ENCODE peak calls at places on chromosome 18, in five cellular contexts. X is fibroblast of pulmonary artery, B is fibroblast of lung, Q is astrocyte of the spinal cord, J is mesothelial cell of epicardium. Z is an unnamed sample.

GRCh38 chr18:67217551-67218166 is 298.9 kb downstream of the DSEL start:
- DNase-seq in Q (peak; percentile 74), X (peak; percentile 87), J (peak; percentile 56), B (peak; percentile 59), Z (no peak)

GRCh38 chr18:33440384-33441043 is at the start of gene CCDC178:
- DNase-seq in J (peak; percentile 74), X (peak; percentile 30), B (peak; percentile 49), Q (peak; percentile 26), Z (no peak)

GRCh38 chr18:23502516-23503037 is 734 bp upstream of the RMC1 start:
- DNase-seq in J (no peak), Q (no peak), X (no peak), B (no peak), Z (no peak)

GRCh38 chr18:25921677-25922421 is 168.6 kb downstream of the SS18 start:
- DNase-seq in B (peak; percentile 0), Q (no peak), X (peak; percentile 36), J (no peak), Z (peak; percentile 23)

GRCh38 chr18:42614619-42615293 is 500.7 kb downstream of the RIT2 start:
- DNase-seq in X (peak; percentile 72), B (peak; percentile 26), Q (no peak), J (no peak), Z (no peak)

GRCh38 chr18:4157339-4157738 is 297.8 kb downstream of the DLGAP1 start:
- DNase-seq in Q (no peak), B (no peak), X (no peak), J (no peak), Z (no peak)

GRCh38 chr18:49723648-49724180 is 89.6 kb downstream of the ACAA2 start:
- DNase-seq in J (no peak), X (peak; percentile 93), Q (peak; percentile 54), B (peak; percentile 87), Z (no peak)

GRCh38 chr18:11320981-11321380 is 171.6 kb upstream of the PIEZO2 start:
- DNase-seq in B (peak; percentile 82), J (no peak), Q (peak; percentile 82), X (peak; percentile 49), Z (no peak)

GRCh38 chr18:24535831-24536230 is 75.4 kb downstream of the HRH4 start:
- DNase-seq in J (no peak), X (no peak), Q (no peak), B (peak; percentile 17), Z (no peak)

GRCh38 chr18:34595673-34596072 is 114.4 kb upstream of the DTNA start:
- DNase-seq in Q (peak; percentile 39), X (peak; percentile 38), J (no peak), B (peak; percentile 36), Z (no peak)

GRCh38 chr18:70072678-70073077 is 125.0 kb upstream of the CD226 start:
- DNase-seq in B (peak; percentile 47), X (peak; percentile 72), J (no peak), Q (peak; percentile 42), Z (no peak)

GRCh38 chr18:24799720-24800119 is 339.3 kb downstream of the HRH4 start:
- DNase-seq in J (no peak), B (no peak), Q (no peak), X (no peak), Z (no peak)

GRCh38 chr18:70523798-70524182 is 234.9 kb downstream of the SOCS6 start:
- DNase-seq in B (no peak), J (no peak), X (no peak), Q (no peak), Z (no peak)

GRCh38 chr18:71168576-71169145 is 879.8 kb downstream of the SOCS6 start:
- DNase-seq in J (no peak), Q (peak; percentile 9), X (peak; percentile 21), B (peak; percentile 3), Z (no peak)

GRCh38 chr18:56727399-56727798 is 76.2 kb downstream of the WDR7 start:
- DNase-seq in B (no peak), Q (no peak), J (no peak), X (no peak), Z (no peak)

GRCh38 chr18:77866309-77866708 is 616.7 kb downstream of the GALR1 start:
- DNase-seq in B (no peak), Q (no peak), X (no peak), J (no peak), Z (no peak)

GRCh38 chr18:79924814-79925655 is 26.4 kb downstream of the SLC66A2 start:
- DNase-seq in Q (no peak), J (no peak), X (no peak), B (no peak), Z (no peak)

GRCh38 chr18:32930695-32931301 is 158.0 kb upstream of the KLHL14 start:
- DNase-seq in J (no peak), X (peak; percentile 68), Q (peak; percentile 70), B (peak; percentile 63), Z (no peak)

GRCh38 chr18:79333046-79333445 is 62.7 kb upstream of the NFATC1 start:
- DNase-seq in J (no peak), Q (no peak), B (no peak), X (no peak), Z (no peak)

GRCh38 chr18:11784905-11785304 is 66.3 kb upstream of the CHMP1B start:
- DNase-seq in J (no peak), B (no peak), Q (no peak), X (no peak), Z (no peak)

GRCh38 chr18:9437049-9437448 is 38.3 kb upstream of the RALBP1 start:
- DNase-seq in Q (peak; percentile 16), X (peak; percentile 31), B (peak; percentile 64), J (no peak), Z (no peak)

GRCh38 chr18:58785870-58786269 is 78.8 kb upstream of the ZNF532 start:
- DNase-seq in X (no peak), J (no peak), Q (no peak), B (no peak), Z (no peak)

GRCh38 chr18:7855671-7856070 is 288.6 kb downstream of the PTPRM start:
- DNase-seq in Q (no peak), J (no peak), X (no peak), B (no peak), Z (no peak)

GRCh38 chr18:35174093-35174731 is 66.6 kb upstream of the ZNF397 start:
- DNase-seq in B (no peak), X (no peak), J (no peak), Q (no peak), Z (no peak)

GRCh38 chr18:46449033-46449432 is 208.0 kb downstream of the LOXHD1 start:
- DNase-seq in B (peak; percentile 17), Q (no peak), J (no peak), X (no peak), Z (no peak)

GRCh38 chr18:63290456-63291200 is 28.9 kb downstream of the BCL2 start:
- DNase-seq in Q (no peak), X (no peak), J (no peak), B (no peak), Z (no peak)

GRCh38 chr18:74739926-74740325 is 142.3 kb downstream of the ZNF407 start:
- DNase-seq in Q (no peak), B (no peak), X (no peak), J (no peak), Z (no peak)
- TF ChIP-seq CTCF in Q (no peak), B (no peak), X (no peak), J (no peak), Z (no peak)

GRCh38 chr18:54775686-54776085 is 52.6 kb upstream of the RAB27B start:
- DNase-seq in B (peak; percentile 90), J (no peak), X (peak; percentile 93), Q (peak; percentile 81), Z (no peak)
- TF ChIP-seq CTCF in B (peak; percentile 19), J (no peak), X (peak; percentile 59), Q (peak; percentile 45), Z (no peak)

GRCh38 chr18:76658627-76659026 is 163.6 kb upstream of the ZNF516 start:
- DNase-seq in J (no peak), X (no peak), B (peak; percentile 9), Q (no peak), Z (no peak)
- TF ChIP-seq CTCF in J (peak; percentile 20), X (peak; percentile 23), B (no peak), Q (peak; percentile 51), Z (no peak)

DNA sequence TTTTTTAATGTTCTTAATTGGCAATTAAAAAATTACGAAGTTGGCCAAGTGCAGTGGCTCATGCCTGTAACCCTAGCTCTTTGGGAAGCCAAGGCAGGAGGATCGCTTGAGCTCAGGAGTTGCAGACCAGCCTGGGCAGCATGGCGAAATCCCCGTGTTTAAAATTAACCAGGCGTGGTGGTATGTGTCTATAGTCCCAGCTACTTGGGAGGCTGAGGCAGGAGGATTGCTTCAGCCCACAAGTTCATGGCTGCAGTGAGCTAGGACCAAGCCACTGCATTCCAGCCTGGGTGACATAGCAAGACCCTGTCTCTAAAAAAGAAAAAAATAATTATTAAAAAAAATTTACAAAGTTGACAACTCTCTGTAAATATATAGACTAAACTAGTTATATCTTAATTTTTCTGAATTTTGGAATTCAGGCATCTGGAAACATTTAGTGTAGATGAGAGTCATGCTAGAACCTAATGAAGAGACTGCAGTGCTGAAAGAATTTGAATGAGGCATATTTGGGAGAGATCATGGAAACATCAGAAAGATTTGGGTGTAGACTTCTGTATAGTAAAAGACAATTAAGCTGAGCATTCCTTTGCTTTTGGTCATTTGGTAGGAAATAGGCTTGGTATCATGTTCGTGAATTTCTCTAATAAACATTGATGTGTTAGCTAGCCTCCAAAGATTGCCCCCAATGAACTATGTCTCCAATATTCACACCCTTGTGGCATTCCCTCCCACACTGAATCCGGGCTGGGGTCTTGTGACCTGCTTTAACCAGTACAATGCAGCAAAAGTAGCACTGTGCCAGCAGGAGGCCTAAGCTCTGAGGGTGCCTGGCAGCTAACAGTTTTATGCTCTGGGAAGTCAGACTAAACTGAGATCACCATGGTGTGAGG is 4.2 kb upstream of the ROCK1 start:
- DNase-seq in J (no peak), X (peak; percentile 26), Q (peak; percentile 57), B (peak; percentile 74), Z (no peak)
- TF ChIP-seq CTCF in J (no peak), X (no peak), Q (no peak), B (peak; percentile 18), Z (no peak)

GRCh38 chr18:29892960-29893558 is 1149.5 kb downstream of the DSC3 start:
- DNase-seq in B (peak; percentile 2), Q (peak; percentile 31), X (peak; percentile 13), J (no peak), Z (no peak)
- TF ChIP-seq CTCF in B (no peak), Q (peak; percentile 50), X (peak; percentile 57), J (peak; percentile 65), Z (no peak)

GRCh38 chr18:31680836-31681568 is 3.4 kb downstream of the B4GALT6 start:
- DNase-seq in J (no peak), B (no peak), Q (peak; percentile 5), X (peak; percentile 57), Z (no peak)
- TF ChIP-seq CTCF in J (peak; percentile 5), B (no peak), Q (no peak), X (peak; percentile 33), Z (no peak)

GRCh38 chr18:902179-902718 is 2.4 kb upstream of the ADCYAP1 start:
- DNase-seq in B (peak; percentile 40), X (peak; percentile 51), J (no peak), Q (no peak), Z (no peak)
- TF ChIP-seq CTCF in B (no peak), X (peak; percentile 42), J (no peak), Q (peak; percentile 20), Z (no peak)

Z was measured in activated B cell treated with CpG ODN at 0.5 μM for 24 hours.